ENCODE peak calls at places on chromosome 7, in five cellular contexts. C is tibial artery; I is RWPE2; E is CD4-positive, CD25-positive, alpha-beta regulatory T cell; V is AG10803. R is an unnamed sample.

GRCh38 chr7:117672433-117672832 is 192.6 kb downstream of the CFTR start:
- DNase-seq in V (no peak), E (no peak), C (no peak), I (no peak), R (peak; percentile 15)

GRCh38 chr7:51279391-51280023 is 37.1 kb downstream of the COBL start:
- DNase-seq in V (no peak), I (no peak), C (no peak), E (no peak), R (no peak)

GRCh38 chr7:8057566-8057965 is 89.0 kb downstream of the GLCCI1 start:
- DNase-seq in E (no peak), I (no peak), V (no peak), C (no peak), R (no peak)

GRCh38 chr7:84009051-84009450 is 185.5 kb downstream of the SEMA3A start:
- DNase-seq in I (no peak), C (no peak), V (peak; percentile 12), E (no peak), R (no peak)

GRCh38 chr7:70728873-70729552 is 402.9 kb upstream of the GALNT17 start:
- DNase-seq in V (no peak), E (no peak), I (no peak), C (no peak), R (peak; percentile 54)

GRCh38 chr7:7221602-7222038 is 39.3 kb downstream of the C1GALT1 start:
- DNase-seq in E (no peak), I (peak; percentile 65), V (peak; percentile 82), C (no peak), R (no peak)

GRCh38 chr7:101728888-101729883 is 88.2 kb upstream of the CUX1 start:
- DNase-seq in V (peak; percentile 69), E (no peak), I (no peak), C (no peak), R (peak; percentile 91)

GRCh38 chr7:27196287-27196739 is 3.6 kb downstream of the HOXA13 start:
- DNase-seq in E (peak; percentile 75), V (peak; percentile 70), I (no peak), C (peak; percentile 89), R (no peak)

GRCh38 chr7:146606628-146607027 is 490.0 kb downstream of the CNTNAP2 start:
- DNase-seq in V (no peak), I (no peak), E (no peak), C (no peak), R (no peak)

GRCh38 chr7:132066776-132067175 is 509.5 kb downstream of the PLXNA4 start:
- DNase-seq in E (no peak), V (peak; percentile 39), I (no peak), C (no peak), R (no peak)

GRCh38 chr7:121371367-121371766 is 24.7 kb downstream of the FAM3C start:
- DNase-seq in I (no peak), V (no peak), E (no peak), C (no peak), R (no peak)

GRCh38 chr7:53800746-53801145 is 741.4 kb upstream of the VSTM2A start:
- DNase-seq in C (no peak), V (no peak), E (no peak), I (no peak), R (no peak)

GRCh38 chr7:106611911-106612310 is 49.0 kb downstream of the CCDC71L start:
- DNase-seq in E (no peak), V (no peak), I (no peak), C (no peak), R (no peak)

GRCh38 chr7:47681241-47681810 is 99.4 kb upstream of the TNS3 start:
- DNase-seq in I (no peak), E (no peak), V (no peak), C (no peak), R (no peak)

GRCh38 chr7:50349963-50350944 is 45.7 kb downstream of the IKZF1 start:
- DNase-seq in I (no peak), C (no peak), V (no peak), E (peak; percentile 56), R (no peak)

GRCh38 chr7:22715969-22716368 is 11.0 kb upstream of the IL6 start:
- DNase-seq in C (no peak), V (no peak), I (no peak), E (no peak), R (no peak)

GRCh38 chr7:129646369-129647021 is 35.0 kb downstream of the NRF1 start:
- DNase-seq in E (no peak), C (no peak), I (no peak), V (no peak), R (no peak)

GRCh38 chr7:103710247-103710646 is 264.2 kb upstream of the SLC26A5 start:
- DNase-seq in V (no peak), C (no peak), E (no peak), I (no peak), R (peak; percentile 6)

GRCh38 chr7:34104120-34104519 is 198.8 kb downstream of the BMPER start:
- DNase-seq in I (no peak), C (no peak), E (no peak), V (no peak), R (no peak)

GRCh38 chr7:140136108-140136507 is 40.7 kb downstream of the KDM7A start:
- DNase-seq in I (no peak), C (no peak), E (no peak), V (no peak), R (no peak)

GRCh38 chr7:116633131-116633988 is 38.6 kb upstream of the MET start:
- DNase-seq in C (peak; percentile 38), I (no peak), E (no peak), V (peak; percentile 60), R (peak; percentile 61)

GRCh38 chr7:127514499-127514898 is 70.9 kb downstream of the GCC1 start:
- DNase-seq in V (peak; percentile 53), C (no peak), E (peak; percentile 44), I (no peak), R (peak; percentile 67)

GRCh38 chr7:36966039-36966438 is 241.7 kb upstream of the AOAH start:
- DNase-seq in I (no peak), C (no peak), V (no peak), E (no peak), R (no peak)

GRCh38 chr7:127782550-127783266 is 130.7 kb downstream of the SND1 start:
- DNase-seq in E (no peak), V (peak; percentile 60), I (no peak), C (no peak), R (no peak)

GRCh38 chr7:29193316-29194205 is 1.0 kb upstream of the CHN2 start:
- DNase-seq in I (no peak), E (no peak), V (no peak), C (no peak), R (no peak)

GRCh38 chr7:74058486-74058885 is 25.1 kb upstream of the LIMK1 start:
- DNase-seq in E (no peak), I (no peak), C (no peak), V (no peak), R (peak; percentile 38)

GRCh38 chr7:15628876-15629275 is 57.6 kb downstream of the MEOX2 start:
- DNase-seq in V (no peak), I (no peak), E (no peak), C (no peak), R (no peak)

GRCh38 chr7:26413007-26413691 is 121.5 kb downstream of the SNX10 start:
- DNase-seq in V (no peak), C (no peak), I (no peak), E (no peak), R (no peak)

GRCh38 chr7:78134256-78134655 is 335.7 kb downstream of the PHTF2 start:
- DNase-seq in E (no peak), I (no peak), C (no peak), V (peak; percentile 77), R (peak; percentile 90)

GRCh38 chr7:77415474-77415821 is 701 bp downstream of the GSAP start:
- DNase-seq in V (no peak), C (peak; percentile 24), I (no peak), E (peak; percentile 29), R (no peak)

GRCh38 chr7:72466797-72467196 is 54.7 kb upstream of the CALN1 start:
- DNase-seq in V (no peak), E (no peak), C (no peak), I (no peak), R (no peak)

DNA sequence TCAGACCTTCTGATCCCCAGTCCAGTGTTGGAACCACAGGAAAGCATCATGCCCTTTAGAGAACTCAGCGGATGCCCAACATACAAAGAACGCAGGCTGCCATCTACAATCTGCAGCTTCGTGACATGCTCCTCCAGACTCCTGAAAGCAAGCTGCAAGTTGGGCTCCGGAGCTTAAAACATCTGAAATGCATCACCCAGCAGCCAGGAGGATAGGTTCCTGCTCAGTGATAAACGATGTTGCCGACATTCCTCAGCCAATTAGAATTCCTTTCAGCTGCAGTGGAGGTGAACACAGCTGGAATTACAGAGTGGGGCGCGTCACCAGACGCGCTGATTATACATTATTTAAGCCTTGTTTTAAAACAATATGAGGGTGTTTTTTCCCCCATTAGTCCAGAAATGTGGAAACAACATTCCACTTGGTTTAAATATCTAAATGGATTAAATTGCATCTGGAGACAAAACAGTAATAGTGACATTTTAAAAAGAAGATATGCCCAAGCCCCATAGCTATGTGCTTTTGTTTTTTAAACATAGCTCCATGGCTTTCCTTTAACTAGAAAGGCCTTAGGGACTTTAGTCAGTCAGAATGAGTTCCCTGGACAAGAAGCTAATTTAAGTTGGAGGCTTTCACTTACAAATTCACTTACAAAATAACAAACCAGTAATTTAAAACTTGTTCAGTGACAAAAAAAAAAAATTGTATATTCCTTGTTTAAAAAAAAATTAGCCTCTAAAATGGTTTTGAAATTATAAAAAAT is 6.3 kb downstream of the SMURF1 start:
- DNase-seq in I (no peak), E (no peak), C (no peak), V (peak; percentile 92), R (peak; percentile 71)
- H3K4me3 ChIP-seq in I (no peak overlapping the region), E (no peak overlapping the region), C (peak overlapping the region; percentile 36), V (peak overlapping the region; percentile 43), R (peak overlapping the region; percentile 24)

GRCh38 chr7:155375337-155376277 is 77.9 kb downstream of the INSIG1 start:
- DNase-seq in V (no peak), E (no peak), I (no peak), C (no peak), R (peak; percentile 83)
- H3K4me3 ChIP-seq in V (no peak overlapping the region), E (no peak overlapping the region), I (no peak overlapping the region), C (peak overlapping the region; percentile 45), R (no peak overlapping the region)

DNA sequence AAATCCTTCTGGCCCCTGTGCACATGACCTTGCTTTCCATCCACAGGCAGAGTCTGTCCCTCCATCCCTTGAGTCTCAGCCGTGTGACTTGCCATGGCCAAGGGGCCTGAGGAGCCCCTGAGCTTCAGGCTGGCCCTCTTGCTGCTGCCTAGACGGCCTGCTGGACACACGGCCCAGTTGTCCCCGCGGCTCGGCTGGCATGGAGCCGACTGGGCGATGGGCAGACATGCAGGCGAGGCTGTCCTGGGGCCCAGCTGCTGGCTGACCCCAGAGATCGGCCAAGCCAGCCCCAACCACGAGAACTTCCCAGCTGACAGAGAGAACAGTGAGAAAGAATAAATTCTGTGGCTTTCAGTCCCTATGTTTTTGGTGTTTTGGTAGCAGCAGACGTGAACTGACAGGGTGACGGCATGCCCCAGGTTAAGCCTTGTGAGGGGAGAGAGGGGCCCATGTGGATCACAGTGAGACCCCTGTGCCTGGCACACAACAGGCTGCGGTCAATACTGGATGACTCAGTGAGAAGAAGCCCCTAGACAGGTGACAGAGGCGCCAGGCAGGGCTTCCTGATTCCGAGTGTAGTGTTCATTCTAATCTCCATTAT is 11.7 kb downstream of the PRKAG2 start:
- DNase-seq in V (no peak), C (no peak), I (no peak), E (no peak), R (no peak)
- H3K4me3 ChIP-seq in V (no peak overlapping the region), C (no peak overlapping the region), I (no peak overlapping the region), E (no peak overlapping the region), R (no peak overlapping the region)

DNA sequence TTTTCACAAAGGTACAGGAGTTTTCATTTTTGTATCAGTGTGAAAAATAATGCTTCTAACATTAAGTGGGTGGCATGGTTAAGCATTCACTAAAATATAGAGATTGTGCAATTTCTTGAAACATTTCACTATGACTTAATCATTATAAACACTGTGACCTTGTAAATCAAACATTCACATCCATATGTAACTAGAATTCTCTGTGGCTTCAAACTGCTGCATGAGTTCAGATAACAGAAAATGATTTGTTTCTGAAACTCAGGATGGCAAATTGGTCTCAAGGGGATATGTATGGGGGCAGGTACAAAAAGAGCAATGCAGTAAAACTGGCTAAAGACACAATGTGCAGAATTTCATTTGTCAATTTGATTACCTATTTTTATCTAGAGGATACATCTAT is 3.8 kb downstream of the FAM133B start:
- DNase-seq in I (no peak), C (no peak), E (no peak), V (peak; percentile 48), R (peak; percentile 10)
- H3K4me3 ChIP-seq in I (no peak overlapping the region), C (no peak overlapping the region), E (no peak overlapping the region), V (no peak overlapping the region), R (peak overlapping the region; percentile 15)

R was measured in osteoblast.